ENCODE peak calls at places on chromosomes 16 and 17, in four cellular contexts. D, N, E and A are unnamed samples.

GRCh38 chr17:74089869-74090464 is 113.5 kb upstream of the RPL38 start:
- DNase-seq in E (no peak), N (no peak), D (peak; percentile 52), A (no peak)

GRCh38 chr17:10243905-10244844 is 45.8 kb upstream of the GAS7 start:
- DNase-seq in D (no peak), E (peak; percentile 63), N (no peak), A (no peak)

GRCh38 chr17:20927586-20927985 is 115.2 kb downstream of the USP22 start:
- DNase-seq in D (no peak), E (no peak), N (no peak), A (no peak)

GRCh38 chr16:89949756-89950155 is 1.2 kb downstream of the DEF8 start:
- DNase-seq in D (no peak), N (peak; percentile 12), E (no peak), A (no peak)

GRCh38 chr17:4492762-4493561 is 5.7 kb upstream of the SPNS2 start:
- DNase-seq in E (no peak), D (peak; percentile 64), N (no peak), A (no peak)

GRCh38 chr17:63399856-63400255 is 46.2 kb downstream of the CYB561 start:
- DNase-seq in E (peak; percentile 91), N (no peak), D (no peak), A (peak; percentile 80)

GRCh38 chr16:88885693-88886253 is 19.3 kb upstream of the PABPN1L start:
- DNase-seq in N (peak; percentile 80), E (no peak), D (no peak), A (no peak)

GRCh38 chr17:51185763-51186332 is 19.6 kb downstream of the NME2 start:
- DNase-seq in E (no peak), N (no peak), D (no peak), A (no peak)

GRCh38 chr16:3193221-3194212 is 5.5 kb downstream of the OR1F1 start:
- DNase-seq in E (no peak), N (no peak), D (peak; percentile 33), A (no peak)

GRCh38 chr17:55303701-55304145 is 39.0 kb downstream of the HLF start:
- DNase-seq in E (no peak), D (no peak), N (no peak), A (no peak)

GRCh38 chr17:7336240-7337175 is at the start of gene ACAP1:
- DNase-seq in N (no peak), E (no peak), D (no peak), A (no peak)

GRCh38 chr16:55370762-55371482 is 46.9 kb downstream of the IRX6 start:
- DNase-seq in E (peak; percentile 73), D (peak; percentile 9), N (peak; percentile 72), A (peak; percentile 84)

GRCh38 chr17:76414334-76415295 is 30.2 kb downstream of the SPHK1 start:
- DNase-seq in E (peak; percentile 86), D (no peak), N (peak; percentile 86), A (no peak)

GRCh38 chr17:78997881-78998280 is 11.7 kb downstream of the CANT1 start:
- DNase-seq in N (no peak), D (no peak), E (peak; percentile 50), A (peak; percentile 72)

GRCh38 chr17:73545633-73546032 is 98.6 kb downstream of the SDK2 start:
- DNase-seq in N (no peak), D (no peak), E (no peak), A (no peak)

GRCh38 chr17:58120195-58120822 is 27.9 kb upstream of the OR4D1 start:
- DNase-seq in D (no peak), E (no peak), N (no peak), A (no peak)

GRCh38 chr16:57145964-57146647 is 39.7 kb downstream of the PSME3IP1 start:
- DNase-seq in D (no peak), N (no peak), E (peak; percentile 58), A (no peak)

GRCh38 chr16:30603945-30604315 is 6.3 kb downstream of the ZNF689 start:
- DNase-seq in E (no peak), D (no peak), N (no peak), A (no peak)

GRCh38 chr16:54964239-54964638 is 33.6 kb downstream of the IRX5 start:
- DNase-seq in N (no peak), E (no peak), D (no peak), A (no peak)

GRCh38 chr17:69654981-69655581 is 240.6 kb downstream of the MAP2K6 start:
- DNase-seq in N (no peak), E (no peak), D (no peak), A (no peak)

GRCh38 chr16:19559242-19559910 is 3.9 kb downstream of the VPS35L start:
- DNase-seq in E (no peak), N (peak; percentile 18), D (peak; percentile 35), A (no peak)

GRCh38 chr17:33291248-33292183 is 1.6 kb downstream of the ASIC2 start:
- DNase-seq in N (peak; percentile 42), D (peak; percentile 26), E (no peak), A (no peak)

GRCh38 chr16:1257561-1258217 is 1.8 kb downstream of the TPSD1 start:
- DNase-seq in N (no peak), E (no peak), D (no peak), A (no peak)

GRCh38 chr17:27485711-27486495 is 29.7 kb downstream of the KSR1 start:
- DNase-seq in N (no peak), D (no peak), E (peak; percentile 75), A (no peak)

GRCh38 chr17:45090711-45091110 is 29.6 kb downstream of the NMT1 start:
- DNase-seq in N (no peak), D (no peak), E (no peak), A (no peak)

GRCh38 chr17:65163990-65164495 is 26.9 kb downstream of the RGS9 start:
- DNase-seq in D (peak; percentile 57), N (no peak), E (no peak), A (no peak)

GRCh38 chr16:1780677-1781072 is 1.7 kb downstream of the SPSB3 start:
- DNase-seq in D (no peak), E (no peak), N (no peak), A (no peak)

GRCh38 chr17:46264456-46265198 is 30.3 kb upstream of the LRRC37A start:
- DNase-seq in E (no peak), D (peak; percentile 56), N (no peak), A (no peak)

GRCh38 chr17:29412780-29413565 is 22.8 kb downstream of the TAOK1 start:
- DNase-seq in E (no peak), N (no peak), D (no peak), A (no peak)

GRCh38 chr17:81166033-81166472 is at the start of gene AATK:
- DNase-seq in E (no peak), N (no peak), D (no peak), A (no peak)

GRCh38 chr17:41464682-41465081 is 2.5 kb downstream of the KRT32 start:
- DNase-seq in N (peak; percentile 5), D (peak; percentile 79), E (no peak), A (no peak)

GRCh38 chr17:15503731-15504130 is 36.3 kb upstream of the CDRT4 start:
- DNase-seq in N (no peak), E (no peak), D (no peak), A (no peak)

GRCh38 chr16:46896314-46896968 is 12.3 kb downstream of the GPT2 start:
- DNase-seq in E (no peak), D (no peak), N (no peak), A (no peak)
- H3K27ac ChIP-seq in E (no peak overlapping the region), D (no peak overlapping the region), N (no peak overlapping the region), A (no peak overlapping the region)

DNA sequence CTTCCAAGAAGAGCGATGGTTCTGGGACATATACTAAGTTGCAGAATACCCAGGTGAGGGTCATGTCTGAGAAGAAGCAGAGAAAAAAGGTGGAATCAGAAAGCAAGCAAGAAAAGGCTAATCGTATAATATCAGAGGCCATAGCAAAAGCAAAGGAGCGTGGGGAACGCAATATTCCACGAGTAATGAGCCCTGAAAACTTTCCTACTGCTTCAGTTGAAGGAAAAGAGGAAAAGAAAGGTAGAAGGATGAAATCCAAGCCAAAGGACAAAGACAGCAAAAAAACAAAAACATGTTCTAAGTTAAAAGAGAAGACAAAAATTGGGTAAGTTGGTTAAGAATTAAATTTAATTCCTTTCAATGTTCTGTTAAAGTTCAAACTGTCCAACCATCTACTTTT is 154.7 kb downstream of the CHD9 start:
- DNase-seq in D (no peak), E (no peak), N (no peak), A (no peak)
- H3K4me3 ChIP-seq in D (peak overlapping the region; percentile 52), E (peak overlapping the region; percentile 9), N (peak overlapping the region; percentile 63), A (peak overlapping the region; percentile 65)

GRCh38 chr16:28524544-28525179 is 14.1 kb downstream of the NUPR1 start:
- DNase-seq in E (no peak), D (no peak), N (no peak), A (no peak)
- H3K27ac ChIP-seq in E (no peak overlapping the region), D (no peak overlapping the region), N (no peak overlapping the region), A (no peak overlapping the region)

GRCh38 chr16:67547423-67548264 is 14.7 kb upstream of the CTCF start:
- DNase-seq in E (peak; percentile 74), D (no peak), N (no peak), A (peak; percentile 72)
- H3K4me3 ChIP-seq in E (no peak overlapping the region), D (no peak overlapping the region), N (no peak overlapping the region), A (no peak overlapping the region)

GRCh38 chr16:51875834-51876725 is 670.9 kb downstream of the TOX3 start:
- DNase-seq in D (no peak), N (no peak), E (no peak), A (no peak)

GRCh38 chr16:51876934-51877333 is 670.0 kb downstream of the TOX3 start:
- DNase-seq in N (no peak), E (no peak), D (no peak), A (no peak)

GRCh38 chr16:51881731-51882130 is 665.2 kb downstream of the TOX3 start:
- DNase-seq in N (no peak), D (no peak), E (no peak), A (no peak)

GRCh38 chr16:51880776-51881175 is 666.2 kb downstream of the TOX3 start:
- DNase-seq in E (no peak), D (peak; percentile 28), N (no peak), A (no peak)

GRCh38 chr16:51877686-51878085 is 669.3 kb downstream of the TOX3 start:
- DNase-seq in D (no peak), E (no peak), N (no peak), A (no peak)
- H3K27ac ChIP-seq in D (no peak overlapping the region), E (no peak overlapping the region), N (no peak overlapping the region), A (no peak overlapping the region)